ENCODE peak calls at places on chromosomes 13 and 19, in seven cellular contexts. Y, N, F, L, G, Q and B are unnamed samples. For H3K4me1, the result is how much of the 10 kb centered on the place peaks cover.

GRCh38 chr19:35166100-35167063 is 11.8 kb downstream of the FXYD5 start:
- DNase-seq in G (no peak), N (no peak), Q (no peak), L (no peak), Y (no peak), F (no peak), B (no peak)

GRCh38 chr13:52024481-52024880 is at the start of gene UTP14C:
- DNase-seq in Q (no peak), F (no peak), N (no peak), L (no peak), Y (no peak), G (no peak), B (no peak)

GRCh38 chr19:56973713-56974553 is 133.4 kb upstream of the PEG3 start:
- DNase-seq in Q (no peak), N (no peak), F (no peak), L (no peak), Y (peak), G (no peak), B (no peak)

GRCh38 chr19:16328824-16329482 is 4.3 kb downstream of the KLF2 start:
- DNase-seq in Q (no peak), Y (peak), F (no peak), N (peak), G (no peak), L (no peak), B (no peak)

GRCh38 chr13:109428146-109428545 is 358.2 kb downstream of the IRS2 start:
- DNase-seq in G (peak), L (no peak), F (no peak), N (no peak), Q (no peak), Y (no peak), B (no peak)

GRCh38 chr19:57615346-57615745 is 1.3 kb downstream of the ZNF134 start:
- DNase-seq in L (no peak), Y (no peak), Q (no peak), N (no peak), F (no peak), G (no peak), B (no peak)

GRCh38 chr13:103516009-103516795 is 450.0 kb upstream of the SLC10A2 start:
- DNase-seq in Y (no peak), F (no peak), Q (no peak), N (no peak), G (no peak), L (peak), B (no peak)

GRCh38 chr13:46211116-46211515 is 612 bp upstream of the LRRC63 start:
- DNase-seq in L (no peak), Y (no peak), F (no peak), G (no peak), Q (no peak), N (no peak), B (no peak)

GRCh38 chr13:29922896-29923295 is 72.5 kb upstream of the UBL3 start:
- DNase-seq in N (no peak), Q (no peak), G (no peak), F (no peak), L (no peak), Y (no peak), B (no peak)

GRCh38 chr13:67568205-67568604 is 338.1 kb upstream of the PCDH9 start:
- DNase-seq in Y (no peak), Q (no peak), L (no peak), G (no peak), F (no peak), N (no peak), B (no peak)

GRCh38 chr13:27952931-27953670 is 16.0 kb downstream of the CDX2 start:
- DNase-seq in G (peak), F (peak), Y (no peak), L (peak), Q (no peak), N (no peak), B (peak)

GRCh38 chr13:45436332-45436731 is 18.2 kb upstream of the SLC25A30 start:
- DNase-seq in G (no peak), N (no peak), F (no peak), Q (no peak), L (no peak), Y (no peak), B (no peak)

GRCh38 chr13:41468631-41469030 is 11.3 kb downstream of the RGCC start:
- DNase-seq in F (no peak), Q (no peak), G (no peak), Y (no peak), L (no peak), N (no peak), B (no peak)

GRCh38 chr13:27978301-27978968 is 9.3 kb upstream of the CDX2 start:
- DNase-seq in N (no peak), Q (no peak), L (peak), G (no peak), Y (no peak), F (peak), B (peak)

GRCh38 chr13:110396913-110397379 is 89.9 kb downstream of the COL4A2 start:
- DNase-seq in Q (peak), L (no peak), N (peak), G (peak), Y (peak), F (peak), B (no peak)

GRCh38 chr13:69809152-69809551 is 298.5 kb upstream of the ATXN8OS start:
- DNase-seq in G (no peak), F (no peak), Q (no peak), Y (no peak), N (no peak), L (no peak), B (no peak)

GRCh38 chr19:46718157-46718933 is 1.4 kb upstream of the PRKD2 start:
- DNase-seq in G (no peak), L (peak), F (peak), Q (no peak), N (peak), Y (no peak), B (no peak)

GRCh38 chr19:44752123-44752815 is 3.8 kb downstream of the BCL3 start:
- DNase-seq in Q (no peak), F (peak), N (no peak), L (no peak), Y (no peak), G (no peak), B (no peak)

GRCh38 chr19:44753932-44754742 is 5.6 kb downstream of the BCL3 start:
- DNase-seq in Q (peak), G (peak), N (peak), L (peak), F (peak), Y (peak), B (peak)

GRCh38 chr19:44754743-44755066 is 6.2 kb downstream of the BCL3 start:
- DNase-seq in F (no peak), N (no peak), G (no peak), Q (no peak), Y (peak), L (no peak), B (no peak)

GRCh38 chr19:44753619-44753931 is 5.1 kb downstream of the BCL3 start:
- DNase-seq in L (no peak), N (no peak), Y (no peak), G (no peak), F (no peak), Q (no peak), B (no peak)

DNA sequence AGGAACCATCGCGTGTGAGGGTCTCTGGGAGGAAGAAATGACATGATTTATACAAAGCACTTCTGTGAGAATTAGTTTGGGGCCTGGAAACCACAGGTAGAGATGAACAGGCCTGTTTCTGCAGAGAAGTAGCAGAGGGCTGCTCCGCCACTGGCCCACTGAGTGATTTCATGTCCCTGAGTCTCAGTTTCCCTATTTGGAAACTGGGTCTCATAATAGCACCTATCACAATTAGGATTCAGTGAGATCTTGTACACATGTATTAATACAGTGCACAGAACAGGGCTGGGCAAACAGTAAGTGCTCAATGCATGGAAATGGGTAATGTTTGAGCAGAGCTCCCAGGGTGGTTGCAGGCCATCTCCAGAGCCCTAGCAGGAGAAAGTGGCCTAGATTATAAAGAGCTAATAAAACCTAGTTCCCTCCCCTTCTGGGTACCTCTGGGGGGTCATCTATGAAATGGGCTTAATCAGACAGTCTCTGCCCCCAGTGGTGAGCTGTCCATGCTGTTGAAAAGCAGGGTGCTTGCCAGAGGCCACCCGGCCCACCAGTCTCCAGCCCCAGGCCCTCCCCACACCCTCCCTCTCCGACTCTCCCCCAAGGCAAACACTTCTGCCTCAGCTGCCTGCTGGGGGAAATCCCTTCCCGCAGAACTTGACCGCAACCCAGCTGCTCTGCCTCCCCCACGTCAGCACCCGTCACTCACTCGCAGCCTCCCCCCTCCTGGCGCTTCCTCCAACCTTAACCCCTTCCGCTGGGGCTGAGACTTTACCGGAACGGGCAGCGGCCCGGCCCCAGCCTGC is 4.5 kb downstream of the BCL3 start:
- DNase-seq in G (peak), F (peak), N (peak), Q (peak), Y (peak), L (peak), B (peak)
- H3K4me3 ChIP-seq in G (peak), F (no peak), N (peak), Q (peak), Y (peak), L (peak), B (no peak)

DNA sequence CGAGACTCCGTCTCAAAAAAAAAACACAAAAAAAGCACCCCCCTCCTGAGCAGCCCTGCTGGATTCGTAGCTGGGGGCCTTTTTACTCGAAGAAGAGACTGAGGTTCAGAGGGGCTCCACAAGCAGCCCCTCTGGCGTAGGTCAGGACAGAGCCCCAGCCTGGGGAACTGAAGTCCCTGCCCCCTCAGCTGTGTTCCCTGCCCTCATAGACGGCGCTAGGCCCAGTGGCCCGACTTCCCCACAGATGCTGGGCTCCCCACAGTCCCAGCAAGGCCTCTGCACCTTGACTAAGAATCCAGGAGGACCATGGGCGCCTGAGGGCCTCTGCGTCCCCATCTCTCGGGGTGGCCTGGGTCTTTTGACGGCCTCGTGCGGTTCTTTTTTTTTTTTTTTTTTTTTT is 1.1 kb upstream of the MISP start:
- DNase-seq in N (no peak), L (no peak), G (no peak), Q (no peak), F (no peak), Y (no peak), B (no peak)
- TF ChIP-seq CTCF in N (no peak), L (no peak), G (no peak), Q (no peak), F (no peak), Y (no peak), B (no peak)

GRCh38 chr19:14435320-14436050 is 2.4 kb downstream of the PKN1 start:
- DNase-seq in G (no peak), F (no peak), Q (no peak), Y (no peak), N (no peak), L (no peak), B (no peak)
- H3K4me1 ChIP-seq in G (half or more), F (under half), Q (half or more), Y (under half), N (half or more), L (under half), B (under half)

DNA sequence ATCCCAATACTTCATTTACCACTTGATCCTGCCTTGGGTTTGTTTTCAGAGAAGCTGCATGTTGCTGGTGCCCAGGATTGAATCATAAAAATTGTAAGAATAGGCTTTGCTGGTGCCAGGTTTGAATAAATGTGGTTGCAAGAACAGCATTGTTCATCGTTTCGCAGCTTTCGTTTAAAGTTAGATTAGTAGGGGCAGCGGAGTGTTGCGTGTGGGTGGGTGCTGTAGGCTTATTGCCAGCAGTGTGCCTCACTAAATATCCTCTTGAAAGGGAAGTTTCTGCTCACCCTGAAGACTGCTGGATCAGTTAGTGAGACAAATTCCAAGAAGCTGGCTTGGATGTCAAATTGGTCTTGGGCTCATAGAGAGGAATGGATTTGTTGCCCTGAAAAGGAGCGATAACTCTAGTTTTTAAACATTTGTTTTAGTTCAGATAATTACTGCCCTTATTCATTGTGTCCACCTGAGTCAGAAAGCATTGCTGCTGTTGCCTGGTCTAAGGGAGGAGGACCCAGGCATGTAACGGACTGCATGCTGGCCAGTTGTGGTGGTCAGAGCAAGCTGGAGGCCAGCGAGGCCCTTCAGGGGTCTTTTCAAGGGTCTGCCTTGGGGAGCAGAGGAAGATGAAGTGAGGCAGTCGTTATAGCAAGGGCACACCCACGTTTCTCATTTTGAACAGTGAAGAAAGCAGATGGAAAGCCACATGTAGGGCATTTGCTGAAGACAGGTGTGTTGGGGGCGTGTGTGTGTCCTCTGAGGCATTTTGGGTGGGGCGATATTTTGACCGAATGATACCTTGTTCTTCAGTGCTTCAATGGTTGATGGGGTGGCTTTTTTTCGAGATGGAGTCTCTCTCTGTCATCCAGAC is 8.5 kb downstream of the ILF3 start:
- DNase-seq in F (no peak), L (no peak), N (no peak), G (no peak), Y (no peak), Q (no peak), B (no peak)
- H3K4me3 ChIP-seq in F (no peak), L (no peak), N (no peak), G (no peak), Y (no peak), Q (no peak), B (no peak)

DNA sequence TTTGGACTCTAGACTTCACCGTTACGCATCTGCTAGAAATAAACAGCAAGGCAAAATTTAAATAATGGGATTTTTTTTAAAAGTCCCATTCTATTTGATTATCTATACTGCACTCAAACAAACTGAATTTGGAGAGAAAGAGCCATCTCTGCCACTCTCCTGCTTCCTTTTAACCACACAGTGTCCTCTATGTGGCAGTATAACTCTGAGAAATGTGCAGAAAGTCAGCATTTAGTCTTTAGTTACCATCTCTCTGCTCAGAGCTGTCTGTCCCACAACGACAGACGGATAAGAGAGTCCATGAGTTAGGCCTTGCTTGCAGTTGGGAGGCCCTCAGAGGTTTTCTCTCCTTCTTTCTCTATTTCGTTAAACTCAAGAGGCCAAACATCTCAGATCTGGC is 21.2 kb downstream of the CCNA1 start:
- DNase-seq in Q (no peak), Y (no peak), G (no peak), F (no peak), N (no peak), L (peak), B (no peak)
- TF ChIP-seq CTCF in Q (peak), Y (no peak), G (no peak), F (no peak), N (no peak), L (peak), B (no peak)